ENCODE peak calls at places on chromosomes 4 and X, in six cellular contexts. E, W, Q, Z, O and L are unnamed samples.

GRCh38 chrX:115017455-115017854 is at the start of gene IL13RA2:
- DNase-seq in W (no peak), Z (no peak), Q (no peak), O (no peak), E (no peak), L (no peak)

GRCh38 chrX:69993494-69993893 is 56.2 kb downstream of the AWAT2 start:
- DNase-seq in Q (no peak), E (no peak), O (no peak), W (no peak), Z (no peak), L (no peak)

GRCh38 chr4:90024519-90024918 is 102.7 kb upstream of the CCSER1 start:
- DNase-seq in E (no peak), Q (no peak), W (no peak), O (no peak), Z (no peak), L (no peak)

GRCh38 chrX:30607155-30607554 is 29.6 kb upstream of the TASL start:
- DNase-seq in Z (no peak), E (no peak), Q (no peak), O (no peak), W (no peak), L (no peak)

GRCh38 chr4:36310793-36311192 is 29.4 kb downstream of the DTHD1 start:
- DNase-seq in W (no peak), Q (no peak), Z (no peak), E (no peak), O (no peak), L (no peak)

GRCh38 chrX:150543230-150544155 is 24.9 kb upstream of the MTM1 start:
- DNase-seq in O (no peak), Q (no peak), W (no peak), E (no peak), Z (no peak), L (no peak)

GRCh38 chrX:133376422-133376821 is 38.9 kb downstream of the GPC4 start:
- DNase-seq in Z (no peak), W (no peak), E (no peak), O (no peak), Q (no peak), L (no peak)

GRCh38 chr4:83115000-83115399 is 471 bp upstream of the PLAC8 start:
- DNase-seq in E (no peak), O (no peak), Z (no peak), Q (no peak), W (no peak), L (no peak)

GRCh38 chrX:33307954-33308353 is 96.6 kb upstream of the DMD start:
- DNase-seq in Q (no peak), Z (no peak), E (no peak), W (no peak), O (no peak), L (no peak)

GRCh38 chr4:150126880-150127236 is 48.6 kb downstream of the DCLK2 start:
- DNase-seq in E (no peak), Z (no peak), O (no peak), W (no peak), Q (no peak), L (no peak)

GRCh38 chr4:123986268-123986798 is 589.7 kb downstream of the SPRY1 start:
- DNase-seq in W (no peak), O (peak; percentile 53), Z (no peak), E (no peak), Q (peak; percentile 20), L (peak; percentile 25)

GRCh38 chr4:2252530-2252924 is 9.4 kb downstream of the MXD4 start:
- DNase-seq in O (no peak), Q (no peak), Z (no peak), W (peak; percentile 3), E (no peak), L (peak; percentile 10)

GRCh38 chr4:5471691-5472090 is 236.7 kb downstream of the EVC2 start:
- DNase-seq in Q (no peak), E (no peak), W (no peak), O (no peak), Z (no peak), L (no peak)

GRCh38 chr4:102497986-102498385 is 3.2 kb upstream of the NFKB1 start:
- DNase-seq in O (no peak), Q (no peak), W (no peak), Z (no peak), E (no peak), L (no peak)

GRCh38 chr4:168630445-168631187 is 133.8 kb downstream of the PALLD start:
- DNase-seq in E (no peak), Q (no peak), Z (no peak), W (no peak), O (no peak), L (no peak)

GRCh38 chr4:6020633-6021032 is 2.4 kb upstream of the C4orf50 start:
- DNase-seq in E (peak; percentile 24), Q (no peak), Z (no peak), W (no peak), O (no peak), L (no peak)

GRCh38 chrX:139297638-139298037 is 232.9 kb upstream of the F9 start:
- DNase-seq in W (no peak), Z (no peak), O (no peak), Q (no peak), E (no peak), L (no peak)

GRCh38 chr4:155207534-155208257 is 740 bp upstream of the NPY2R start:
- DNase-seq in Z (no peak), E (no peak), O (no peak), W (no peak), Q (no peak), L (peak; percentile 21)

GRCh38 chrX:105975382-105975781 is 63.1 kb downstream of the SERPINA7 start:
- DNase-seq in Z (no peak), O (no peak), E (no peak), Q (no peak), W (no peak), L (no peak)

GRCh38 chr4:139085141-139085540 is 69.6 kb downstream of the NOCT start:
- DNase-seq in O (no peak), Z (peak; percentile 26), W (no peak), E (no peak), Q (no peak), L (no peak)

GRCh38 chr4:102825261-102826071 is 1.9 kb downstream of the UBE2D3 start:
- DNase-seq in W (peak; percentile 39), O (no peak), Z (peak; percentile 64), E (no peak), Q (no peak), L (peak; percentile 54)

GRCh38 chrX:134622813-134623185 is 35.5 kb downstream of the PLAC1 start:
- DNase-seq in Z (no peak), E (no peak), W (no peak), Q (no peak), O (no peak), L (no peak)
- H3K4me1 ChIP-seq in Z (no peaks in the 10 kb centered on the region), E (no peaks in the 10 kb centered on the region), W (no peaks in the 10 kb centered on the region), Q (no peaks in the 10 kb centered on the region), O (no peaks in the 10 kb centered on the region), L (no peaks in the 10 kb centered on the region)

GRCh38 chrX:10106801-10107200 is 50.0 kb upstream of the CLCN4 start:
- DNase-seq in O (no peak), W (no peak), Q (no peak), Z (peak; percentile 88), E (no peak), L (no peak)
- H3K27ac ChIP-seq in O (no peak overlapping the region), W (no peak overlapping the region), Q (no peak overlapping the region), Z (peak overlapping the region; percentile 100), E (no peak overlapping the region), L (no peak overlapping the region)

DNA sequence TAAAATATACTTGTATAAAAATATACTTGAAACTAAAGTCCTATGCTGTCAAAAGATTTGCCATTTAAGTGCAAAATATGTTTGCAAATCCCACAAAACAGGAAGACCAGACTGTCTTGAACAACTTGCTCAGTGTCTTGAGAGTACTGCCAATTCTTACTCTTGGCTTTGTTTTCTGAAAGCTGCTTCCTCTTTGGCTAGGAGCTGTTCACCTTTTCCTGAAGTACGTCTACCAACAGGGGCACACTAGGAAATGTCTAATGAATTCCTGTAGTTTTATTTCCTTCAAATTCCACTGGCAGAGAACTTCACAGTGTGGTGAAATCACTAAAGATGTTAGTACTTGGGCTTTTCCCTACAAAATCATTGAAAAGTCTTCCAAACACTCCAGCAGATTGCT is 46.4 kb upstream of the ABCG2 start:
- DNase-seq in E (no peak), Z (no peak), W (no peak), Q (no peak), O (no peak), L (no peak)
- TF ChIP-seq CTCF in E (no peak), Z (no peak), W (no peak), Q (no peak), O (no peak), L (no peak)

DNA sequence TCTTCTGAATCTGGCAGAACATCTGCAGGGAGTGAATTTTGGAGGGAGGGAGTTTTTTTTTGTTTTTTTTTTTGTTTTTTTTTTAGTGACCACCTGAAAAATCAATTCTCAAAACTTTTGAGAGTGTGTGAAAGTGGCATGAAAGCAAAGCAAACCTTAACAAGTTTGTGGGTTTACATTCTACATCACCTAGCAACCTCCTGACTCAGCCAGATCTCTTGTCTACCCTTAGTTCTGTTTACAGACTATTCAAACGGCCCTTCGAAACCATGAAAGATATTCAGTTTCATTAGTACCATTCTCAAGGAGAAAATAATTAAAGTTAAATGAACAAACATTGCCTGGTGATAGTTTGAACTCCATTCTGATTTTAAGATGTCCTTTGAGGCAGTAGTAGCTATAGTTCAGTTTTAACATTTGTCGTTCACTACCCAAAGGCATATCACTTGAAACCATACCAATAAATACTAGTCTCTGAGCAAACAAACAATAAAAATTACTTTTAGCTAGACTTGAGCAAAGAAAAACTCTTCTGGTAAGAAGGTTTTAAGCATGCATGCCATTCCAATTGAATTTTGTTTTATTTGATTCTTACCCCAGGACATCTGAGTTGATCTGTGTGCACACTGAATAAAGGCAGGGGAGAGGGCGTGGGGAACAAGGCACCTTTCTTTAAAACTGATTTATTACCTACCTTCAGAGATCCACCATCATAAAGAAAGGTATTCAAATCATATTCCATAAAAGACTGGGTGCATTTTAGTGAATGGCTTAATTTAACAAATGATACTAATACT is 137.7 kb downstream of the ARX start:
- DNase-seq in W (peak; percentile 6), Q (no peak), O (no peak), E (no peak), Z (no peak), L (no peak)
- H3K4me1 ChIP-seq in W (no peaks in the 10 kb centered on the region), Q (no peaks in the 10 kb centered on the region), O (no peaks in the 10 kb centered on the region), E (no peaks in the 10 kb centered on the region), Z (no peaks in the 10 kb centered on the region), L (no peaks in the 10 kb centered on the region)

DNA sequence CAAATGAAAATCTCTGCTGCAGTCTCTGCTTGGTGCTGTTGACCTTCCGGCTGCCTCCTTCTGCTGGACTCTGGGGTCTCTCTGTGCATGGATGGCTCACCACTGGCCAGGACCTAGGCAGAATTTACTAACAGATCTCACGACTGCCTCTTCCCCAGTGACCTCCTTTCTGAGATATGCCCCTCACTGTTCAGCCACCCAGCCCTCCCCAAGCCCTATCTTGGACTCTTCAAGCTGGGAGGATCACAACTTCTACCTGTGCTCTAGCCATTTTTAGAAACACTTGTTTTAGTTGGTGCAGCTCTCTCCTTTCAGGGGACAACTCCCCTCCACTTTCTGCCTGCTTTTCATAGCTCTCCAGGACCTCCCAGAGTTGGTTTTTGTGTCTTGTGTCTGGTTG is 6.3 kb downstream of the RGS12 start:
- DNase-seq in O (no peak), E (no peak), W (no peak), Z (no peak), Q (no peak), L (peak; percentile 10)
- H3K27ac ChIP-seq in O (no peak overlapping the region), E (no peak overlapping the region), W (no peak overlapping the region), Z (no peak overlapping the region), Q (no peak overlapping the region), L (no peak overlapping the region)

DNA sequence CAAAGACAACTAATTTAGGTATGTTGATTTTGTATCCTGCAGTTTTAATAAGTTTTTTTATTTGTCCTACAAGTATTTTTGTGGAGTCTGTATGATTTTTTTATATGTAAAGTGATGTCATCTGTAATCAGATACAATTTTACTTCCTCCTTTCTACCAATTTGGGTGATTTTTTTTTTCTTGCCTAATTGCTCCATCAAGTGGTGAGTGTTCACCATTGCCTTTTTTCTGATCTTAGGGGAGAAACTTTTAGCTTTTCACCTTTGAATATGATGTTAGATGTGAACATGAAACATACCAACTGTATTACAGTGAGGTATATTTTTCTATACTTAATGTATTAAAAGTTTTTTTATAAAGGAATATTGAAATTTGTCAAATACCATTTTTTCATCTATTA is 362.3 kb downstream of the PABPC4L start:
- DNase-seq in Q (no peak), Z (no peak), E (no peak), O (no peak), W (no peak), L (no peak)
- TF ChIP-seq CTCF in Q (no peak), Z (peak; percentile 20), E (no peak), O (no peak), W (no peak), L (no peak)